ENCODE peak calls at places on chromosomes 6 and 20, in four cellular contexts. X, M, C and F are unnamed samples.

GRCh38 chr6:18245642-18246041 is 18.7 kb downstream of the DEK start:
- DNase-seq in X (no peak), M (peak; percentile 47), C (no peak), F (no peak)

GRCh38 chr20:37202267-37202943 is 23.1 kb upstream of the MROH8 start:
- DNase-seq in X (no peak), M (peak; percentile 98), C (peak; percentile 98), F (no peak)

GRCh38 chr6:126873351-126873750 is 245.1 kb upstream of the RSPO3 start:
- DNase-seq in X (no peak), M (no peak), C (no peak), F (no peak)

GRCh38 chr6:19837511-19838441 is 606 bp downstream of the ID4 start:
- DNase-seq in X (no peak), M (peak; percentile 51), C (peak; percentile 57), F (no peak)

GRCh38 chr6:88535296-88535695 is 369.1 kb upstream of the CNR1 start:
- DNase-seq in X (no peak), M (no peak), C (no peak), F (no peak)

GRCh38 chr6:22025468-22026159 is 271.2 kb downstream of the PRL start:
- DNase-seq in X (no peak), M (peak; percentile 84), C (peak; percentile 66), F (no peak)

GRCh38 chr20:53613748-53614147 is 20.1 kb upstream of the ZNF217 start:
- DNase-seq in X (no peak), M (no peak), C (peak; percentile 58), F (no peak)

GRCh38 chr6:126540161-126540560 is 200.2 kb downstream of the CENPW start:
- DNase-seq in X (no peak), M (no peak), C (no peak), F (no peak)

GRCh38 chr6:77626431-77626830 is 26.4 kb upstream of the MEI4 start:
- DNase-seq in X (no peak), M (peak; percentile 27), C (no peak), F (no peak)

GRCh38 chr20:56316483-56316882 is 42.3 kb upstream of the FAM210B start:
- DNase-seq in X (no peak), M (no peak), C (no peak), F (no peak)

GRCh38 chr20:13745784-13746183 is 38.9 kb downstream of the ESF1 start:
- DNase-seq in X (no peak), M (no peak), C (peak; percentile 22), F (no peak)

GRCh38 chr6:141467881-141468280 is 664.8 kb upstream of the GJE1 start:
- DNase-seq in X (no peak), M (peak; percentile 89), C (peak; percentile 42), F (no peak)

GRCh38 chr6:136527831-136528230 is 22.4 kb downstream of the MAP7 start:
- DNase-seq in X (no peak), M (no peak), C (peak; percentile 17), F (no peak)

GRCh38 chr6:119484598-119484997 is 135.0 kb upstream of the MAN1A1 start:
- DNase-seq in X (no peak), M (peak; percentile 71), C (peak; percentile 81), F (no peak)

GRCh38 chr6:128598561-128598960 is 78.2 kb upstream of the PTPRK start:
- DNase-seq in X (no peak), M (no peak), C (no peak), F (no peak)

GRCh38 chr20:9838035-9838377 is 870 bp downstream of the PAK5 start:
- DNase-seq in X (no peak), M (no peak), C (no peak), F (no peak)

GRCh38 chr6:21317634-21318033 is 275.9 kb upstream of the SOX4 start:
- DNase-seq in X (no peak), M (no peak), C (no peak), F (no peak)

GRCh38 chr20:438581-439469 is 23.5 kb downstream of the TBC1D20 start:
- DNase-seq in X (no peak), M (no peak), C (no peak), F (no peak)

GRCh38 chr6:30897882-30898281 is 10.1 kb upstream of the GTF2H4 start:
- DNase-seq in X (no peak), M (no peak), C (no peak), F (no peak)

GRCh38 chr6:43286995-43287716 is 10.9 kb upstream of the SLC22A7 start:
- DNase-seq in X (no peak), M (peak; percentile 33), C (no peak), F (no peak)

GRCh38 chr6:160128879-160129516 is 7.4 kb downstream of the SLC22A1 start:
- DNase-seq in X (no peak), M (no peak), C (no peak), F (no peak)

GRCh38 chr6:14766595-14766994 is 479.3 kb upstream of the JARID2 start:
- DNase-seq in X (no peak), M (no peak), C (no peak), F (no peak)

GRCh38 chr20:48919882-48920526 is 1.5 kb upstream of the ARFGEF2 start:
- DNase-seq in X (no peak), M (no peak), C (no peak), F (no peak)

GRCh38 chr6:4017847-4018193 is 61.1 kb downstream of the FAM217A start:
- DNase-seq in X (no peak), M (peak; percentile 75), C (peak; percentile 55), F (no peak)

GRCh38 chr6:3755637-3756515 is 4.4 kb upstream of the PXDC1 start:
- DNase-seq in X (no peak), M (no peak), C (no peak), F (no peak)

GRCh38 chr6:21874372-21874771 is 280.8 kb downstream of the SOX4 start:
- DNase-seq in X (no peak), M (peak; percentile 35), C (no peak), F (no peak)

GRCh38 chr20:45798935-45799642 is 7.3 kb downstream of the DNTTIP1 start:
- DNase-seq in X (no peak), M (peak; percentile 68), C (peak; percentile 64), F (no peak)

GRCh38 chr6:134853111-134854055 is 96.5 kb downstream of the ALDH8A1 start:
- DNase-seq in X (no peak), M (peak; percentile 96), C (peak; percentile 60), F (no peak)

GRCh38 chr6:160103825-160104100 is 17.9 kb upstream of the SLC22A1 start:
- DNase-seq in X (no peak), M (no peak), C (no peak), F (no peak)

GRCh38 chr6:81938014-81938761 is 185.7 kb upstream of the TENT5A start:
- DNase-seq in X (no peak), M (peak; percentile 99), C (peak; percentile 90), F (no peak)

GRCh38 chr6:3273707-3274521 is 15.2 kb downstream of the PSMG4 start:
- DNase-seq in X (no peak), M (no peak), C (peak; percentile 15), F (no peak)